ENCODE peak calls at places on chromosomes 11 and 22, in four cellular contexts. One of them, this sample, is unnamed.

GRCh38 chr22:37283393-37283937 is 1.2 kb downstream of the CYTH4 start:
- DNase-seq in lower lobe of right lung: no peak
- DNase-seq in thoracic aorta: no peak
- DNase-seq in astrocyte: no peak
- DNase-seq in this sample: peak

GRCh38 chr11:68142028-68142412 is 20.8 kb upstream of the CHKA start:
- DNase-seq in lower lobe of right lung: peak
- DNase-seq in thoracic aorta: no peak
- DNase-seq in astrocyte: no peak
- DNase-seq in this sample: peak

GRCh38 chr22:44667829-44668189 is 34.2 kb upstream of the PRR5 start:
- DNase-seq in lower lobe of right lung: peak
- DNase-seq in thoracic aorta: no peak
- DNase-seq in astrocyte: no peak
- DNase-seq in this sample: no peak

GRCh38 chr11:73989156-73989555 is 6.5 kb upstream of the UCP2 start:
- DNase-seq in lower lobe of right lung: no peak
- DNase-seq in thoracic aorta: no peak
- DNase-seq in astrocyte: no peak
- DNase-seq in this sample: peak

GRCh38 chr22:32932176-32932575 is 126.0 kb downstream of the SYN3 start:
- DNase-seq in lower lobe of right lung: no peak
- DNase-seq in thoracic aorta: no peak
- DNase-seq in astrocyte: peak
- DNase-seq in this sample: no peak

GRCh38 chr11:109040303-109040702 is 375.4 kb downstream of the DDX10 start:
- DNase-seq in lower lobe of right lung: no peak
- DNase-seq in thoracic aorta: no peak
- DNase-seq in astrocyte: no peak
- DNase-seq in this sample: no peak

GRCh38 chr11:17786824-17787525 is 52.4 kb downstream of the KCNC1 start:
- DNase-seq in lower lobe of right lung: no peak
- DNase-seq in thoracic aorta: no peak
- DNase-seq in astrocyte: peak
- DNase-seq in this sample: no peak

GRCh38 chr11:45431301-45432018 is 145.3 kb upstream of the SYT13 start:
- DNase-seq in lower lobe of right lung: no peak
- DNase-seq in thoracic aorta: no peak
- DNase-seq in astrocyte: no peak
- DNase-seq in this sample: no peak

GRCh38 chr11:98835336-98835735 is 185.4 kb upstream of the CNTN5 start:
- DNase-seq in lower lobe of right lung: no peak
- DNase-seq in thoracic aorta: no peak
- DNase-seq in astrocyte: no peak
- DNase-seq in this sample: no peak

GRCh38 chr22:39522567-39523300 is 2.4 kb downstream of the ATF4 start:
- DNase-seq in lower lobe of right lung: peak
- DNase-seq in thoracic aorta: no peak
- DNase-seq in astrocyte: peak
- DNase-seq in this sample: no peak

GRCh38 chr11:19820100-19820499 is 107.5 kb downstream of the NAV2 start:
- DNase-seq in lower lobe of right lung: peak
- DNase-seq in thoracic aorta: no peak
- DNase-seq in astrocyte: peak
- DNase-seq in this sample: no peak

GRCh38 chr11:16738949-16739262 is 459 bp downstream of the C11orf58 start:
- DNase-seq in lower lobe of right lung: no peak
- DNase-seq in thoracic aorta: no peak
- DNase-seq in astrocyte: no peak
- DNase-seq in this sample: no peak

GRCh38 chr22:18060646-18061620 is 16.9 kb upstream of the PEX26 start:
- DNase-seq in lower lobe of right lung: no peak
- DNase-seq in thoracic aorta: no peak
- DNase-seq in astrocyte: peak
- DNase-seq in this sample: no peak

GRCh38 chr11:111759375-111759774 is 6.8 kb downstream of the PPP2R1B start:
- DNase-seq in lower lobe of right lung: no peak
- DNase-seq in thoracic aorta: no peak
- DNase-seq in astrocyte: no peak
- DNase-seq in this sample: no peak

GRCh38 chr11:2929511-2929879 is 275 bp upstream of the PHLDA2 start:
- DNase-seq in lower lobe of right lung: peak
- DNase-seq in thoracic aorta: peak
- DNase-seq in astrocyte: peak
- DNase-seq in this sample: peak

GRCh38 chr11:96256604-96257003 is 86.4 kb downstream of the MAML2 start:
- DNase-seq in lower lobe of right lung: no peak
- DNase-seq in thoracic aorta: no peak
- DNase-seq in astrocyte: no peak
- DNase-seq in this sample: no peak

GRCh38 chr22:40721266-40721665 is 42.0 kb downstream of the MCHR1 start:
- DNase-seq in lower lobe of right lung: no peak
- DNase-seq in thoracic aorta: no peak
- DNase-seq in astrocyte: peak
- DNase-seq in this sample: no peak

GRCh38 chr11:132777067-132777975 is 755.0 kb downstream of the OPCML start:
- DNase-seq in lower lobe of right lung: no peak
- DNase-seq in thoracic aorta: no peak
- DNase-seq in astrocyte: no peak
- DNase-seq in this sample: no peak

GRCh38 chr22:31474743-31475142 is 14.9 kb downstream of the EIF4ENIF1 start:
- DNase-seq in lower lobe of right lung: no peak
- DNase-seq in thoracic aorta: no peak
- DNase-seq in astrocyte: peak
- DNase-seq in this sample: no peak

GRCh38 chr22:45554861-45555260 is 52.2 kb downstream of the FBLN1 start:
- DNase-seq in lower lobe of right lung: no peak
- DNase-seq in thoracic aorta: no peak
- DNase-seq in astrocyte: no peak
- DNase-seq in this sample: no peak

GRCh38 chr22:37173709-37174108 is 14.3 kb downstream of the C1QTNF6 start:
- DNase-seq in lower lobe of right lung: peak
- DNase-seq in thoracic aorta: no peak
- DNase-seq in astrocyte: no peak
- DNase-seq in this sample: peak

GRCh38 chr22:46113110-46113909 is 37.0 kb upstream of the PPARA start:
- DNase-seq in lower lobe of right lung: no peak
- DNase-seq in thoracic aorta: no peak
- DNase-seq in astrocyte: no peak
- DNase-seq in this sample: no peak

GRCh38 chr11:3613998-3614741 is 27.6 kb downstream of the ART5 start:
- DNase-seq in lower lobe of right lung: no peak
- DNase-seq in thoracic aorta: no peak
- DNase-seq in astrocyte: no peak
- DNase-seq in this sample: no peak

GRCh38 chr11:68564261-68564660 is 103.7 kb downstream of the PPP6R3 start:
- DNase-seq in lower lobe of right lung: no peak
- DNase-seq in thoracic aorta: no peak
- DNase-seq in astrocyte: no peak
- DNase-seq in this sample: no peak

GRCh38 chr11:84390441-84391078 is 1104.4 kb upstream of the CCDC90B start:
- DNase-seq in lower lobe of right lung: no peak
- DNase-seq in thoracic aorta: no peak
- DNase-seq in astrocyte: peak
- DNase-seq in this sample: no peak

GRCh38 chr22:42202048-42202447 is 68.4 kb downstream of the TCF20 start:
- DNase-seq in lower lobe of right lung: no peak
- DNase-seq in thoracic aorta: no peak
- DNase-seq in astrocyte: no peak
- DNase-seq in this sample: no peak

GRCh38 chr22:17767236-17768065 is 6.8 kb downstream of the BID start:
- DNase-seq in lower lobe of right lung: no peak
- DNase-seq in thoracic aorta: no peak
- DNase-seq in astrocyte: no peak
- DNase-seq in this sample: no peak

GRCh38 chr11:101224221-101224620 is 94.6 kb upstream of the PGR start:
- DNase-seq in lower lobe of right lung: no peak
- DNase-seq in thoracic aorta: no peak
- DNase-seq in astrocyte: no peak
- DNase-seq in this sample: no peak

GRCh38 chr11:45045692-45046471 is 95.2 kb upstream of the TP53I11 start:
- DNase-seq in lower lobe of right lung: peak
- DNase-seq in thoracic aorta: no peak
- DNase-seq in astrocyte: peak
- DNase-seq in this sample: peak

GRCh38 chr11:128515766-128516466 is 71.4 kb downstream of the ETS1 start:
- DNase-seq in lower lobe of right lung: no peak
- DNase-seq in thoracic aorta: no peak
- DNase-seq in astrocyte: no peak
- DNase-seq in this sample: no peak

GRCh38 chr11:62000539-62001446 is 33.4 kb upstream of the FTH1 start:
- DNase-seq in lower lobe of right lung: no peak
- DNase-seq in thoracic aorta: no peak
- DNase-seq in astrocyte: no peak
- DNase-seq in this sample: no peak

GRCh38 chr11:121711900-121712424 is 259.2 kb upstream of the SORL1-AS1 start:
- DNase-seq in lower lobe of right lung: no peak
- DNase-seq in thoracic aorta: no peak
- DNase-seq in astrocyte: peak
- DNase-seq in this sample: no peak

GRCh38 chr11:122863704-122864326 is 18.7 kb upstream of the JHY start:
- DNase-seq in lower lobe of right lung: no peak
- DNase-seq in thoracic aorta: no peak
- DNase-seq in astrocyte: peak
- DNase-seq in this sample: no peak

GRCh38 chr11:96704847-96705246 is 315.0 kb downstream of the JRKL start:
- DNase-seq in lower lobe of right lung: no peak
- DNase-seq in thoracic aorta: no peak
- DNase-seq in astrocyte: no peak
- DNase-seq in this sample: no peak

GRCh38 chr11:96263361-96263763 is 79.6 kb downstream of the MAML2 start:
- DNase-seq in lower lobe of right lung: no peak
- DNase-seq in thoracic aorta: no peak
- DNase-seq in astrocyte: peak
- DNase-seq in this sample: no peak

GRCh38 chr22:42763965-42764480 is 43.4 kb upstream of the A4GALT start:
- DNase-seq in lower lobe of right lung: no peak
- DNase-seq in thoracic aorta: no peak
- DNase-seq in astrocyte: no peak
- DNase-seq in this sample: no peak

GRCh38 chr22:29798318-29798717 is 31.1 kb downstream of the UQCR10 start:
- DNase-seq in lower lobe of right lung: no peak
- DNase-seq in thoracic aorta: no peak
- DNase-seq in astrocyte: no peak
- DNase-seq in this sample: no peak

GRCh38 chr22:29798801-29799200 is 31.6 kb downstream of the UQCR10 start:
- DNase-seq in lower lobe of right lung: no peak
- DNase-seq in thoracic aorta: no peak
- DNase-seq in astrocyte: no peak
- DNase-seq in this sample: no peak

GRCh38 chr22:29801153-29801552 is 34.0 kb downstream of the UQCR10 start:
- DNase-seq in lower lobe of right lung: no peak
- DNase-seq in thoracic aorta: no peak
- DNase-seq in astrocyte: no peak
- DNase-seq in this sample: no peak

GRCh38 chr22:29797351-29797750 is 30.2 kb downstream of the UQCR10 start:
- DNase-seq in lower lobe of right lung: no peak
- DNase-seq in thoracic aorta: no peak
- DNase-seq in astrocyte: no peak
- DNase-seq in this sample: peak

DNA sequence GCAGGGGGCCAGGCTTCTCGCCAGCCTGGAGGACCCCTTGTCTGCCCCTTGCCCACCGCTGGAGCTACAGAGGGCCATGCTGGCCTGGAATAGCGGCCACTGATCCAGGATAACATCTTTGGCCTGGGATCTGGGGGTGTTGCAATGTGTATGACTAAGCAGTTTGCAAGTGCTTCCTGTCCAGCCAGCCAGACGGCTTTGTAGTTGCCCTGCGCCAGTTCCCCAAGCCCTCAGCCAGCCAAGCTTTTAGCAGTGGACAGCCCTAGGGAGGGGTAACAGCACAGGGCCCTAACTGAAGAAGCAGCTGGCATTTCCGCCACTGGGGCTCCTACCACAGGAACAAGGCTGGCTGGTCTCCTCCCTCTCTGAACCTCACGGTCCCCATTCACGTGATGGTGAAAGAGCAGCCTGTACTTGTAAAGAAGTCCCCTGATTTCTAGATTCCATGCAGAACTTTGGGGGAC is 32.1 kb downstream of the UQCR10 start:
- DNase-seq in lower lobe of right lung: peak
- DNase-seq in thoracic aorta: peak
- DNase-seq in astrocyte: peak
- DNase-seq in this sample: peak
- TF ChIP-seq CTCF in lower lobe of right lung: no peak
- TF ChIP-seq CTCF in thoracic aorta: no peak
- TF ChIP-seq CTCF in astrocyte: no peak
- TF ChIP-seq CTCF in this sample: no peak

DNA sequence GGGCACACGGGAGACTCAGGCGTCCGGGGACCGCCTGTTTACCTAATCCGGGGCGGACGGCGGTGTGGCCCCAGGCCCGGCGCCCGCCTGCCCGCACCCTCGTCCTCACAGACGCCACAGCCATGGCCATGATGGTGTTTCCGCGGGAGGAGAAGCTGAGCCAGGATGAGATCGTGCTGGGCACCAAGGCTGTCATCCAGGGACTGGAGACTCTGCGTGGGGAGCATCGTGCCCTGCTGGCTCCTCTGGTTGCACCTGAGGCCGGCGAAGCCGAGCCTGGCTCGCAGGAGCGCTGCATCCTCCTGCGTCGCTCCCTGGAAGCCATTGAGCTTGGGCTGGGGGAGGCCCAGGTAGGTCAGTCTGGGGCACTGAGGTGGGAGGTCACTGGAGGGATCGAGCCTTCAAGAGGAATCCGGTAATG is 10.0 kb upstream of the RAB1B start:
- DNase-seq in lower lobe of right lung: no peak
- DNase-seq in thoracic aorta: no peak
- DNase-seq in astrocyte: no peak
- DNase-seq in this sample: no peak
- TF ChIP-seq CTCF in lower lobe of right lung: peak
- TF ChIP-seq CTCF in thoracic aorta: no peak
- TF ChIP-seq CTCF in astrocyte: no peak
- TF ChIP-seq CTCF in this sample: peak

GRCh38 chr11:31233425-31233824 is 136.1 kb downstream of the DCDC1 start:
- DNase-seq in lower lobe of right lung: no peak
- DNase-seq in thoracic aorta: no peak
- DNase-seq in astrocyte: no peak
- DNase-seq in this sample: no peak
- TF ChIP-seq CTCF in lower lobe of right lung: no peak
- TF ChIP-seq CTCF in thoracic aorta: no peak
- TF ChIP-seq CTCF in astrocyte: peak
- TF ChIP-seq CTCF in this sample: no peak

GRCh38 chr11:4994551-4994950 is at the start of gene OR51L1:
- DNase-seq in lower lobe of right lung: no peak
- DNase-seq in thoracic aorta: no peak
- DNase-seq in astrocyte: no peak
- DNase-seq in this sample: no peak

DNA sequence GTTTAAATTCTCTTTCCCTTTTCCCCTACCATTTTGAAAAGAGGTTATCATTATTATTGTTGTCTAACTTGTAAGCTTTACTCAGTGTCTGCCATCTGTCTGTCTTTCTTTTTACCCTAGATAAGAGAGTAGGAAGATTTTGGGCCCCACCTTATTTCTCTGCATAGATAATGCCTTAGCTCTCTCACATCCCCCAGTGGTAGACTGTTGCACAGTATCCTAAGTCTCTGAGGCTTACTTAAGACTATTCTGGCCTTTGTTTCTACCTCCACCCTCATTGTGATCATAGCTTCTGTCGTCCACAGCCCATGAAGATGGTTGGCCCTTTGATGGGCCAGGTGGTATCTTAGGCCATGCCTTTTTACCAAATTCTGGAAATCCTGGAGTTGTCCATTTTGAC is 3.6 kb upstream of the OR51L1 start:
- DNase-seq in lower lobe of right lung: no peak
- DNase-seq in thoracic aorta: no peak
- DNase-seq in astrocyte: no peak
- DNase-seq in this sample: no peak
- TF ChIP-seq CTCF in lower lobe of right lung: no peak
- TF ChIP-seq CTCF in thoracic aorta: no peak
- TF ChIP-seq CTCF in astrocyte: no peak
- TF ChIP-seq CTCF in this sample: no peak

This sample was measured in CD14-positive monocyte.